ENCODE peak calls at places on chromosomes 12 and 14, in four cellular contexts. N, V, I and Q are unnamed samples.

GRCh38 chr12:9925746-9926393 is 6.3 kb downstream of the CLEC2A start:
- DNase-seq in V (no peak), N (peak; percentile 18), I (peak; percentile 7), Q (no peak)

GRCh38 chr12:27233814-27234213 is 10.3 kb upstream of the STK38L start:
- DNase-seq in I (no peak), N (no peak), V (no peak), Q (no peak)

GRCh38 chr12:52207106-52207505 is 15.3 kb upstream of the KRT80 start:
- DNase-seq in N (no peak), I (peak; percentile 76), V (no peak), Q (peak; percentile 16)

GRCh38 chr14:104086661-104087461 is 1.4 kb downstream of the ASPG start:
- DNase-seq in I (peak; percentile 49), V (no peak), N (no peak), Q (no peak)

GRCh38 chr14:36852853-36853634 is 191.4 kb downstream of the PAX9 start:
- DNase-seq in V (no peak), N (no peak), I (no peak), Q (no peak)

GRCh38 chr14:29235991-29236390 is 469.4 kb downstream of the FOXG1 start:
- DNase-seq in N (no peak), V (no peak), I (no peak), Q (no peak)

GRCh38 chr14:92471919-92472318 is 41.7 kb upstream of the RIN3 start:
- DNase-seq in V (no peak), N (no peak), I (no peak), Q (no peak)

GRCh38 chr14:88256997-88257755 is 65.9 kb downstream of the KCNK10 start:
- DNase-seq in I (no peak), V (no peak), N (no peak), Q (no peak)

GRCh38 chr12:51994539-51994820 is 12.3 kb upstream of the TAMALIN start:
- DNase-seq in V (no peak), I (no peak), N (no peak), Q (no peak)

GRCh38 chr12:120119395-120119973 is 2.9 kb upstream of the RAB35 start:
- DNase-seq in I (no peak), N (peak; percentile 69), V (peak; percentile 9), Q (no peak)

GRCh38 chr12:32444895-32445294 is 45.5 kb downstream of the FGD4 start:
- DNase-seq in V (no peak), N (no peak), I (no peak), Q (no peak)

GRCh38 chr14:73262427-73263183 is 25.3 kb downstream of the PAPLN start:
- DNase-seq in I (peak; percentile 30), V (no peak), N (no peak), Q (peak; percentile 32)

GRCh38 chr12:18546399-18546798 is 191.4 kb downstream of the PLCZ1 start:
- DNase-seq in I (no peak), N (no peak), V (no peak), Q (no peak)

GRCh38 chr14:32306549-32306948 is 22.5 kb upstream of the AKAP6 start:
- DNase-seq in V (no peak), I (no peak), N (no peak), Q (no peak)

GRCh38 chr12:27981874-27982273 is 9.3 kb upstream of the PTHLH start:
- DNase-seq in I (no peak), V (no peak), N (no peak), Q (no peak)

DNA sequence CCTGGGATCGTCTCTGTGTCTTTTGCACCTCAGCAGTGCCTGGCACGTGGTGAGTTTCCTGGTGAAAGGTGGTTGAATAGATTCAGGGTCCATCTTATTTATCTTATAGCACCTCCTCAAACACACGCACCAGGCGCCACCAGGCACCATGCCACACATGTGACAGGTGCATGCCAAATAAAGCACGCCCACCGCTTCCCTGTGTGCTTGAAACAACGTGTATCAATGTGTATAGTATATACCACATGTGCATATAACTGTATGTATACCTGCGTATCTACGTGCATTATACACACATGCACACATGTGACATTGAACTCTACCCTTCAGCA is 9.9 kb downstream of the EML1 start:
- DNase-seq in N (no peak), V (no peak), I (no peak), Q (no peak)
- TF ChIP-seq CTCF in N (no peak), V (no peak), I (no peak), Q (no peak)

DNA sequence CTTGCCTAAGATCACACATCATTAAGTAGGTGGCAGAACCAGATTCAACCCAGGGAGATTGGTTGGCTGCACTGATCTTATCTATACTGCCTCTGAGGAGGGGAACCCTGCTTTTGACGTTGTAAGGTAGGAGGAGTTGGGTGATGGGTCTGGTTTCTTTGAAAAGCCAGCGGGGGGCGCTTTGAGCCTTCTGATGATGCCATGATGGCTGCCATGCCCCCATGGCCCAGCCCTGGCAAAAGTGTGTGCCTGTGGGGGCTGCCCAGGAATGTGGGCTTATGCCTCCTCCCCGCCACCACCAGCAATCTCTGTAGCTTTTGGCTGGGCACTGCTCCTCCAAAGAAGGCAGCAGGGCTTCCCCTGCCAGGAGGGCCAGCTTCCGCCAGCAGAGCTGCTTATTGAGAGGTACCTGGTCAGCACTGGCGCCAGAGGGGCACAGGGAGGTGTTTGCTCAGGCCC is 224.3 kb downstream of the SLC41A2 start:
- DNase-seq in I (peak; percentile 52), V (no peak), N (peak; percentile 38), Q (peak; percentile 63)
- TF ChIP-seq CTCF in I (peak; percentile 51), V (no peak), N (no peak), Q (no peak)

DNA sequence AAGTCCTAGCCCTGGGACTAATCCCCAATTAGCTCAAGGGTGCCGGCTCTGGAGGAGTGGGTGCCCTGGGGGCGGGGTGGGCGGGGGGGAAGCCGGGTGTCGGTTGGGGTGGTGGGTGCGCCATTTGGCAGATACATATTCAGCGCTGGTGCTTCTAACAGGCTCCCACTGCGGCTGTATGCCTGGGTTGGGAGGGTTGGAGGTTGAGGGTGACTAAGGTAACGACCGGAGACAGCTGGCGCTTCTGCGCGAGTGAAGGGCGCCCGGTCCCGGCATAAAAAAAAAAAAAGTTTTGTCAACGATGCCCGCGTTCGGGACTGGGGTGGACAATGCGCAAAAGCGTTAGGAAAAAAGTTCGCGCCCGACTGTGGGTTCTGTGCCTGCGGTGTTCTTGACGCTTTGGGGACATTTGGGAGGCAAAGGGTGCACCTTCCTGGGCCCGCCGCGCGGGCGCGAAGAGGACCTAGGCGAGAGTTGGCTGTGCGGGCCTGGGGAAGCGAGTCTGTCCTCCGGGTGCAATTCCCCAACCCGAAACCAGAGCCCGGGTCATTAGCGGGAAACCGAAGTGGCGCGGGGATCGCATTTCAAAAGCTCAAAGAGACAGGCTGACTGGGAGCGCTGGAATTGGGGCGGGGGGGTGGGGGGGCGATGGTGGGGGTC is 19.2 kb downstream of the TBX3 start:
- DNase-seq in I (no peak), N (no peak), V (no peak), Q (no peak)
- TF ChIP-seq CTCF in I (no peak), N (no peak), V (peak; percentile 13), Q (no peak)

DNA sequence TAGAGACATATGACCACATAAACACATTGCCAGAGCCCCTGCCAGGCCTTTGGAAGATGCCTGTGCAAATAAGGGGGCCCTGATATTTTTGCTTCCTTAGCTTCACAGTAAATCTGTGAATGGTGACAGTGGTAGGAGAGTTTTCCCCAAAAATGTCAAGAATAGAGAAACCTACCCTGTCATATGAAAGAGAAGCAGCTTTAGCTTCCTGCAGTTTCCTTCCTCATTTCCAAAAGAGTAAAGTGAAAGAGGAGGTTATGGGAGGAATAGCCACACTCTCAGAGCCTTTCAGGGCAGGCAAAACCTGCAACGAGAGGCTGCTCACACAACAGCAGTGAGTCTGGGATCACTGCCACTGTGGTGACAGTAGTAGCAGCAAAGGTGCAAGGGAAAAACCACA is 45.7 kb downstream of the MGST1 start:
- DNase-seq in V (no peak), N (no peak), I (no peak), Q (no peak)
- TF ChIP-seq CTCF in V (no peak), N (no peak), I (no peak), Q (no peak)

DNA sequence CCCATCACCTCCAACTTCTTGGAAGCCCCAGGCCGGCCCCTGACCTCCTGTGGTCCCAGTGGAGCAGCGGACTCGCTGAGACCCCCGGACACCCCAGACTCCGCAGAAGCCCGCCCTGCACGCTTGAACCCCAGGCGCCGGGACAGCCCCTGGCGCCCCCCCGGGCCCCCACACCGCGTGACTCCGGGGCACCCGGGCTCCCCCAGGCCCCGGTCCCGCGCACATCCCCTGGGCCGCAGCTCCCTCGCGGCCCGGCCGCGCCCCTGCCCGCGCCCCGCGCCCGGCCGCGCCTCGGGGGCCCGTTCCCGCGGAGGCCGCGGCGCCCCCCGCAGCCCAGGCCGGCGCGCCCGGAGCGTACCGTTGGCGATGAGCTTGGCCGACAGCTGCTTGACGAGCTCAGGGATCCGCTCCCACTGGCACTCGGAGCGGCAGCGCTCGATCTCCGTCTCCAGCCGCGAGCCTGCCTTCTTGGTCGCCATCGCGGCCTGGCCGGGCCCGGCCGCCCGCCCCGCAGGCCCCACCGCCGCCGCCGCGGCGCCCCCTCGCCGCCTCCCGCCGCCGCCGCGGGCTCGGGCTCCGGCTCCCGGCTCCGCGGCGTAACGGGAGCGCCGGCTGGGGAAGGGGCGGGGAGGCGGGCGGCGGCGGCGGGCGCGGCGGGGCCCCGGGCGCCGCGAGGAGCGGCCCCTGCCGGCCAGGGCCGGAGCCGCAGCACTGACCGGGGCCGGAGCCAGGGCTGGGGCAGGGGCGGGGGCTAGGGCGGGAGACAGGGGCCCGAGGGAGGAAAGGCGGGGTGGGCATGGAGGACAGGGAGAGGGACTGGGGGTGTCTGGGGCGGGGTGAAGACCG is at the start of gene TTC7B:
- DNase-seq in N (peak; percentile 92), I (peak; percentile 99), V (no peak), Q (peak; percentile 90)
- TF ChIP-seq CTCF in N (peak; percentile 53), I (peak; percentile 17), V (peak; percentile 41), Q (peak; percentile 62)

DNA sequence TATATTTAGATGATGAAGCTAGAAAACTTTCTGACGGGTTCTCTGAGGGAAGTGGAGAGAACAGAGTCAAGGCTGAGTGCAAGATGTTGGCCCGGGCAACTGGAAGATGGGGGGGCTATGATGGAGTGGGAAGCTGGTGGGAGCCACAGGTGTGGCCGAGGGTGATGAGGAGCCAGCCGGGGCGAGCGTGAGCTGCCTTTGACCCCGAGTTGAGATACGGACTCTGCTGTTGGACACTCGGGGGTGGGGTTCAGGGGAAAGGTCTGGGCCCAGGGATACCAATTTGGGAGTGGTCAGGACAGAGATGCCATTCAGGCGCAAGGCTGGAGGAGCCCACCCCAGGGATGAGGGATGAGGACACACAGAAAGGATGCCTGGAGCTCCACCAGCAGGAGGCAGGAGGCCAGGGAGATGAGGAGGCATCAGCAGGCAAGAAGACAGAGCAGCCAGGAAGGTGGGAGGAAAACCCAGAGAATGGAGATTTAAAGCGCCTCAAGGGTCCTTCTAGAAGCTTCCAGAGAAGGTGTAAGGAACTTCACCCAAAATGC is 9.0 kb downstream of the SCARB1 start:
- DNase-seq in V (no peak), N (no peak), I (no peak), Q (no peak)
- TF ChIP-seq CTCF in V (no peak), N (no peak), I (no peak), Q (no peak)

GRCh38 chr12:116065561-116065960 is 211.9 kb downstream of the MED13L start:
- DNase-seq in I (no peak), V (peak; percentile 11), N (no peak), Q (no peak)

GRCh38 chr12:116068853-116069252 is 208.6 kb downstream of the MED13L start:
- DNase-seq in V (no peak), I (no peak), N (no peak), Q (no peak)

GRCh38 chr12:116068371-116068770 is 209.1 kb downstream of the MED13L start:
- DNase-seq in V (no peak), N (no peak), I (no peak), Q (no peak)

GRCh38 chr12:116067892-116068291 is 209.6 kb downstream of the MED13L start:
- DNase-seq in I (no peak), N (no peak), V (no peak), Q (no peak)

GRCh38 chr12:116066381-116067230 is 210.9 kb downstream of the MED13L start:
- DNase-seq in V (no peak), I (peak; percentile 34), N (peak; percentile 23), Q (no peak)
- TF ChIP-seq CTCF in V (peak; percentile 73), I (peak; percentile 93), N (peak; percentile 64), Q (peak; percentile 49)

GRCh38 chr12:47636908-47637780 is 68.7 kb downstream of the RPAP3 start:
- DNase-seq in N (no peak), I (no peak), V (no peak), Q (no peak)
- TF ChIP-seq CTCF in N (peak; percentile 11), I (peak; percentile 53), V (peak; percentile 55), Q (no peak)